ENCODE peak calls at places on chromosomes 4 and X, in four cellular contexts. E is IMR-90, L is K562, K is endothelial cell of umbilical vein. B is an unnamed sample.

GRCh38 chrX:16212436-16212835 is 45.2 kb downstream of the MAGEB17 start:
- DNase-seq in E (peak; percentile 34), L (no peak), K (peak; percentile 35), B (no peak)

GRCh38 chr4:166816901-166817300 is 417.4 kb downstream of the SPOCK3 start:
- DNase-seq in E (no peak), L (no peak), K (no peak), B (no peak)

GRCh38 chr4:88728146-88728545 is 30.5 kb upstream of the NAP1L5 start:
- DNase-seq in E (no peak), L (no peak), K (no peak), B (no peak)

GRCh38 chr4:39987505-39987904 is 9.8 kb upstream of the PDS5A start:
- DNase-seq in E (no peak), L (no peak), K (no peak), B (no peak)

GRCh38 chr4:150278206-150278605 is 200.0 kb downstream of the DCLK2 start:
- DNase-seq in E (no peak), L (no peak), K (no peak), B (no peak)

GRCh38 chrX:2261838-2262678 is 238.7 kb downstream of the DHRSX start:
- DNase-seq in E (peak; percentile 8), L (no peak), K (no peak), B (no peak)

GRCh38 chr4:120829113-120829831 is 93.3 kb downstream of the PRDM5 start:
- DNase-seq in E (peak; percentile 70), L (no peak), K (no peak), B (no peak)

GRCh38 chr4:150033937-150034336 is 44.3 kb upstream of the DCLK2 start:
- DNase-seq in E (peak; percentile 87), L (no peak), K (peak; percentile 38), B (no peak)

GRCh38 chr4:5220028-5220427 is 168.7 kb downstream of the STK32B start:
- DNase-seq in E (peak; percentile 29), L (no peak), K (peak; percentile 4), B (no peak)

GRCh38 chrX:77342028-77342427 is 105.2 kb upstream of the FGF16 start:
- DNase-seq in E (no peak), L (no peak), K (no peak), B (no peak)

GRCh38 chrX:6363193-6363592 is 134.5 kb upstream of the NLGN4X start:
- DNase-seq in E (no peak), L (no peak), K (no peak), B (no peak)

GRCh38 chr4:115054836-115055235 is 58.6 kb downstream of the NDST4 start:
- DNase-seq in E (no peak), L (no peak), K (no peak), B (no peak)

GRCh38 chr4:38625508-38625907 is 38.5 kb upstream of the KLF3 start:
- DNase-seq in E (no peak), L (no peak), K (no peak), B (no peak)

GRCh38 chr4:177680308-177680707 is 238.1 kb upstream of the AGA start:
- DNase-seq in E (no peak), L (no peak), K (no peak), B (no peak)

GRCh38 chrX:46642145-46642544 is 68.6 kb downstream of the CHST7 start:
- DNase-seq in E (peak; percentile 17), L (no peak), K (peak; percentile 42), B (no peak)

GRCh38 chrX:48890934-48891401 is 6.6 kb downstream of the TIMM17B start:
- DNase-seq in E (no peak), L (no peak), K (no peak), B (no peak)

GRCh38 chr4:2260336-2261109 is 1.4 kb downstream of the MXD4 start:
- DNase-seq in E (no peak), L (no peak), K (no peak), B (no peak)

GRCh38 chr4:92047209-92047877 is 256.4 kb upstream of the GRID2 start:
- DNase-seq in E (peak; percentile 1), L (no peak), K (no peak), B (no peak)

GRCh38 chr4:174244441-174244840 is 39.0 kb downstream of the FBXO8 start:
- DNase-seq in E (peak; percentile 25), L (no peak), K (no peak), B (no peak)

GRCh38 chrX:102185967-102186720 is 29.0 kb upstream of the TCP11X1 start:
- DNase-seq in E (no peak), L (no peak), K (no peak), B (no peak)

GRCh38 chrX:10577863-10578262 is 42.5 kb downstream of the MID1 start:
- DNase-seq in E (no peak), L (no peak), K (peak; percentile 31), B (no peak)

GRCh38 chr4:74886490-74886889 is 46.4 kb upstream of the PARM1 start:
- DNase-seq in E (peak; percentile 59), L (no peak), K (peak; percentile 76), B (peak; percentile 83)

GRCh38 chr4:24584175-24584850 is at the start of gene DHX15:
- DNase-seq in E (peak; percentile 97), L (peak; percentile 92), K (peak; percentile 97), B (peak; percentile 69)

GRCh38 chr4:20577702-20578101 is 122.6 kb upstream of the PACRGL start:
- DNase-seq in E (no peak), L (no peak), K (no peak), B (no peak)

GRCh38 chr4:75107703-75108612 is 175.0 kb downstream of the PARM1 start:
- DNase-seq in E (no peak), L (no peak), K (no peak), B (no peak)

GRCh38 chrX:13540602-13541001 is 28.8 kb upstream of the EGFL6 start:
- DNase-seq in E (no peak), L (no peak), K (no peak), B (no peak)

GRCh38 chrX:75522565-75523411 is at the start of gene ZDHHC15:
- DNase-seq in E (no peak), L (no peak), K (peak; percentile 0), B (no peak)

GRCh38 chr4:89268572-89269180 is 38.9 kb downstream of the GPRIN3 start:
- DNase-seq in E (no peak), L (no peak), K (no peak), B (no peak)

GRCh38 chrX:110310896-110311295 is 7.0 kb downstream of the AMMECR1 start:
- DNase-seq in E (no peak), L (peak; percentile 15), K (no peak), B (no peak)

GRCh38 chrX:8946488-8947050 is 87.4 kb downstream of the FAM9B start:
- DNase-seq in E (no peak), L (no peak), K (no peak), B (no peak)

GRCh38 chr4:140236649-140237160 is 82.7 kb upstream of the MAML3 start:
- DNase-seq in E (peak; percentile 38), L (no peak), K (no peak), B (no peak)

GRCh38 chrX:110317079-110317819 is 636 bp downstream of the AMMECR1 start:
- DNase-seq in E (no peak), L (no peak), K (peak; percentile 6), B (no peak)

GRCh38 chr4:140031706-140032105 is 122.3 kb downstream of the MAML3 start:
- DNase-seq in E (no peak), L (no peak), K (no peak), B (no peak)

GRCh38 chr4:42513748-42514490 is 116.6 kb downstream of the SHISA3 start:
- DNase-seq in E (no peak), L (no peak), K (no peak), B (no peak)

GRCh38 chr4:76339364-76339763 is 32.8 kb downstream of the STBD1 start:
- DNase-seq in E (peak; percentile 42), L (no peak), K (no peak), B (no peak)
- H3K9me1 ChIP-seq in E (no peaks in the 10 kb centered on the region), L (no peaks in the 10 kb centered on the region), K (no peaks in the 10 kb centered on the region), B (no peaks in the 10 kb centered on the region)

DNA sequence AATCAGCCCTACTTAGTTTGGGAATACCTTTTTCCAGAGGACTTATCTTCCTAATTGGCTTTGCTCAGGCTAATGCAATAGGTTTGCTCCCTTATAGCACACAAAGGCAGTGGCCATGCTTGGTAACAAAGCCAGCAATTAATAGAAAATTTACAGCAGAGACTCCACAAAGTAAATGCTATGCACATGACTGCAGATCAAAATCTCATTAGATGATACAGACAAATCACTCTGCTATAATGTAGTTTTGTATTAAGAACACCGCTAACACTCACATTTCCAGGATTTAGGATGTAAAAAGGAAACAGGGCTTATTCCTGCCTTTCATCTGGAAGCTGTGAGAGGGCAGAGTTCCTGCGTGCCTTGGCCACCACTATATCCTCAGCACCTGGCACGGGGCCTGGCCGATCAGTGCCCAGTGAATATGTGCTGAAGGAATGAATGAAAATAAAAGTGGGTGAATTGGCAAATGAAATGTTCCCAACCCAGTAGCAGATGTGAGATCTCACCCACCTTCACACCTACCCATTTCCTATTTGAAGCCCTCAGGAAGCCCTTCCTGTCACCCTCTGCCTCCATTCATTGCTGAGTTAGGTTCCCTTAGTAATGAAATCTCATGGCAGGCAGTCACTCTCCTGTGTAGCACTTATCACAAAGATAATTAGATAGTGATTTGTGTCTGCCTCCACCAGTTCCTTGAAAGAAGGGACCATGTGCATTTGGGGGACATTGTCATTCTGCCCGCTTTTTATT is 5.1 kb downstream of the SEPTIN6 start:
- DNase-seq in E (no peak), L (no peak), K (peak; percentile 31), B (no peak)
- H3K4me1 ChIP-seq in E (peaks cover 8% of the 10 kb centered on the region), L (peaks cover 13% of the 10 kb centered on the region), K (peaks cover 30% of the 10 kb centered on the region), B (peaks cover 9% of the 10 kb centered on the region)

GRCh38 chr4:3436048-3436797 is 5.5 kb upstream of the HGFAC start:
- DNase-seq in E (no peak), L (no peak), K (no peak), B (no peak)
- H3K9me1 ChIP-seq in E (peaks cover 3% of the 10 kb centered on the region), L (no peaks in the 10 kb centered on the region), K (no peaks in the 10 kb centered on the region), B (no peaks in the 10 kb centered on the region)

GRCh38 chr4:147828361-147828760 is 96.5 kb downstream of the ARHGAP10 start:
- DNase-seq in E (peak; percentile 56), L (no peak), K (no peak), B (no peak)

GRCh38 chr4:147824316-147824715 is 92.4 kb downstream of the ARHGAP10 start:
- DNase-seq in E (no peak), L (no peak), K (no peak), B (no peak)

GRCh38 chr4:147824884-147825283 is 93.0 kb downstream of the ARHGAP10 start:
- DNase-seq in E (no peak), L (no peak), K (no peak), B (no peak)

GRCh38 chr4:147825451-147826287 is 93.8 kb downstream of the ARHGAP10 start:
- DNase-seq in E (no peak), L (no peak), K (peak; percentile 67), B (no peak)

GRCh38 chr4:147826288-147826646 is 94.4 kb downstream of the ARHGAP10 start:
- DNase-seq in E (no peak), L (no peak), K (no peak), B (no peak)
- H3K4me1 ChIP-seq in E (peaks cover 23% of the 10 kb centered on the region), L (no peaks in the 10 kb centered on the region), K (peaks cover 34% of the 10 kb centered on the region), B (peaks cover 66% of the 10 kb centered on the region)

GRCh38 chrX:97401586-97402101 is 517.9 kb downstream of the RPA4 start:
- DNase-seq in E (peak; percentile 19), L (no peak), K (no peak), B (no peak)

GRCh38 chrX:97402333-97402732 is 518.6 kb downstream of the RPA4 start:
- DNase-seq in E (no peak), L (no peak), K (peak; percentile 3), B (no peak)

GRCh38 chrX:97405031-97405685 is 521.5 kb downstream of the RPA4 start:
- DNase-seq in E (peak; percentile 34), L (no peak), K (no peak), B (no peak)

GRCh38 chrX:97401154-97401553 is 517.4 kb downstream of the RPA4 start:
- DNase-seq in E (no peak), L (no peak), K (no peak), B (no peak)

GRCh38 chrX:97402903-97403302 is 519.2 kb downstream of the RPA4 start:
- DNase-seq in E (no peak), L (no peak), K (no peak), B (no peak)
- H3K9me1 ChIP-seq in E (peaks cover 6% of the 10 kb centered on the region), L (no peaks in the 10 kb centered on the region), K (no peaks in the 10 kb centered on the region), B (no peaks in the 10 kb centered on the region)